ENCODE peak calls at places on chromosome 7, in five cellular contexts. Y is GM12865, K is esophagus squamous epithelium, F is psoas muscle, D is left ventricle myocardium inferior. C is an unnamed sample.

GRCh38 chr7:1555813-1556540 is at the start of gene TMEM184A:
- DNase-seq in Y (peak; percentile 51), K (no peak), F (peak; percentile 86), D (no peak), C (no peak)

GRCh38 chr7:133139350-133139749 is 57.5 kb upstream of the CHCHD3 start:
- DNase-seq in Y (peak; percentile 2), K (no peak), F (no peak), D (no peak), C (peak; percentile 78)

GRCh38 chr7:2943851-2944601 is 99.6 kb downstream of the CARD11 start:
- DNase-seq in Y (no peak), K (no peak), F (no peak), D (no peak), C (no peak)

GRCh38 chr7:141463986-141464385 is 87.2 kb upstream of the AGK start:
- DNase-seq in Y (no peak), K (no peak), F (no peak), D (no peak), C (no peak)

GRCh38 chr7:29297194-29297890 is 102.8 kb downstream of the CHN2 start:
- DNase-seq in Y (peak; percentile 28), K (no peak), F (no peak), D (no peak), C (no peak)

GRCh38 chr7:44565097-44565794 is 8.5 kb downstream of the DDX56 start:
- DNase-seq in Y (peak; percentile 62), K (no peak), F (peak; percentile 87), D (peak; percentile 67), C (peak; percentile 73)

GRCh38 chr7:150631866-150632864 is at the start of gene GIMAP6:
- DNase-seq in Y (peak; percentile 85), K (no peak), F (no peak), D (no peak), C (no peak)

GRCh38 chr7:2159176-2159520 is 73.6 kb downstream of the MAD1L1 start:
- DNase-seq in Y (no peak), K (no peak), F (peak; percentile 26), D (no peak), C (no peak)

GRCh38 chr7:43902542-43903054 is 3.8 kb downstream of the URGCP start:
- DNase-seq in Y (no peak), K (no peak), F (no peak), D (no peak), C (no peak)

GRCh38 chr7:106618480-106618879 is 42.5 kb downstream of the CCDC71L start:
- DNase-seq in Y (no peak), K (no peak), F (no peak), D (no peak), C (peak; percentile 90)

GRCh38 chr7:116197355-116197754 is 13.0 kb upstream of the TES start:
- DNase-seq in Y (no peak), K (no peak), F (no peak), D (no peak), C (peak; percentile 50)

GRCh38 chr7:7639847-7640220 is 718 bp upstream of the UMAD1 start:
- DNase-seq in Y (peak; percentile 66), K (no peak), F (no peak), D (no peak), C (peak; percentile 29)

GRCh38 chr7:24419070-24419469 is 135.1 kb downstream of the NPY start:
- DNase-seq in Y (peak; percentile 22), K (no peak), F (no peak), D (no peak), C (peak; percentile 9)

GRCh38 chr7:29835718-29836117 is 29.4 kb downstream of the WIPF3 start:
- DNase-seq in Y (no peak), K (no peak), F (peak; percentile 56), D (no peak), C (no peak)

GRCh38 chr7:101333912-101334311 is 12.3 kb upstream of the IFT22 start:
- DNase-seq in Y (no peak), K (no peak), F (no peak), D (no peak), C (no peak)

GRCh38 chr7:149886018-149886416 is 12.2 kb downstream of the ATP6V0E2 start:
- DNase-seq in Y (no peak), K (no peak), F (no peak), D (no peak), C (no peak)

GRCh38 chr7:155644971-155645509 is 579 bp downstream of the RBM33 start:
- DNase-seq in Y (peak; percentile 72), K (no peak), F (peak; percentile 64), D (peak; percentile 21), C (peak; percentile 38)

GRCh38 chr7:91759205-91759863 is 121.2 kb downstream of the MTERF1 start:
- DNase-seq in Y (peak; percentile 2), K (no peak), F (no peak), D (no peak), C (peak; percentile 64)

GRCh38 chr7:105429746-105430612 is 41.3 kb upstream of the SRPK2 start:
- DNase-seq in Y (peak; percentile 75), K (no peak), F (no peak), D (no peak), C (peak; percentile 73)

GRCh38 chr7:98091061-98091460 is 15.6 kb upstream of the LMTK2 start:
- DNase-seq in Y (no peak), K (no peak), F (no peak), D (no peak), C (no peak)

GRCh38 chr7:146960747-146961416 is 844.3 kb downstream of the CNTNAP2 start:
- DNase-seq in Y (no peak), K (no peak), F (no peak), D (no peak), C (no peak)

GRCh38 chr7:25564980-25565379 is 336.7 kb upstream of the NPVF start:
- DNase-seq in Y (no peak), K (no peak), F (no peak), D (no peak), C (peak; percentile 11)

GRCh38 chr7:25567430-25567829 is 339.1 kb upstream of the NPVF start:
- DNase-seq in Y (no peak), K (no peak), F (no peak), D (no peak), C (no peak)

GRCh38 chr7:25569765-25570164 is 341.5 kb upstream of the NPVF start:
- DNase-seq in Y (peak; percentile 9), K (no peak), F (no peak), D (no peak), C (no peak)

DNA sequence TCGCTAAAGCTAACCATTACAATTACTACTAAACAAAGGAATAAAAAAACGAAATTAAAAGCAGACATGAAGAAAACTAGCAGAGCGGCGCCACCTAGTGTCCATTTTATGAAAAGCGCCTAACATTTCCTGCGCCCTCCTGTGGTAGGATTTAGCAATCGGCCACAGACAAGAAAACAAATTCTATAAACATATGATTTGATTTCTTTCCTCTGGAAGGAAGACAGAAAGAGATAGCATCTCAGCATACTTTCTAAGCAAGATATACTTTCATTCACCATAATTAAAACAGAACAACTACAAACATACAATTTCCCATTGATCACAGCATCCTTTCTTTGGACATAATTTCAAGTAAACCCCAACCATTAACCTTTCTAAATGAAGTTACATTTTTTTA is 337.7 kb upstream of the NPVF start:
- DNase-seq in Y (peak; percentile 76), K (no peak), F (peak; percentile 64), D (no peak), C (peak; percentile 88)
- TF ChIP-seq CTCF in Y (peak; percentile 100), K (peak; percentile 98), F (peak; percentile 100), D (peak; percentile 100), C (peak; percentile 100)

GRCh38 chr7:36475371-36475770 is 85.7 kb downstream of the ANLN start:
- DNase-seq in Y (peak; percentile 9), K (no peak), F (no peak), D (no peak), C (no peak)
- TF ChIP-seq CTCF in Y (no peak), K (no peak), F (no peak), D (no peak), C (no peak)

DNA sequence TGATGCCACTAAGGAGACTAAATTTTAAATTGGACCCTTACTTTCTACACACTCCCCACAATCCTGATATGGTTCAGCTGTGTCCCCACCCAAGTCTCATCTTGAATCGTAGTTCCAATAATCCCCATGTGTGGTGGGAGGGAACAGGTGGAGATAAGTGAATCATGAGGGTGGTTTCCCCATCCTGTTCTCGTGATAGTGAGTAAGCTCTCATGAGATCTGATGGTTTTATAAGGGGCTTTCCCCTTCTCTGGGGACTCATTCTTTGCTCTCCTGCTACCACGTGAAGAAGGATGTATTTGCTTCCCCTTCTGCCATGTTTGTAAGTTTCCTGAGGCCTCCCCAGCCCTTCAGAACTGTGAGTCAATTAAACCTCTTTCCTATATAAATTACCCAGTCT is 18.4 kb upstream of the BET1 start:
- DNase-seq in Y (peak; percentile 30), K (no peak), F (no peak), D (no peak), C (peak; percentile 41)
- TF ChIP-seq CTCF in Y (no peak), K (no peak), F (no peak), D (no peak), C (no peak)

GRCh38 chr7:128035712-128036111 is 4.5 kb upstream of the LRRC4 start:
- DNase-seq in Y (no peak), K (no peak), F (no peak), D (no peak), C (peak; percentile 58)
- TF ChIP-seq CTCF in Y (peak; percentile 24), K (no peak), F (peak; percentile 11), D (peak; percentile 42), C (peak; percentile 78)

GRCh38 chr7:32561613-32562012 is 66.3 kb downstream of the AVL9 start:
- DNase-seq in Y (no peak), K (no peak), F (no peak), D (no peak), C (no peak)
- TF ChIP-seq CTCF in Y (no peak), K (no peak), F (no peak), D (no peak), C (no peak)

GRCh38 chr7:28136885-28137284 is 43.7 kb downstream of the JAZF1 start:
- DNase-seq in Y (no peak), K (no peak), F (no peak), D (no peak), C (no peak)

GRCh38 chr7:28140964-28141363 is 39.6 kb downstream of the JAZF1 start:
- DNase-seq in Y (no peak), K (no peak), F (no peak), D (no peak), C (peak; percentile 70)

GRCh38 chr7:28136420-28136819 is 44.2 kb downstream of the JAZF1 start:
- DNase-seq in Y (no peak), K (no peak), F (no peak), D (no peak), C (no peak)

GRCh38 chr7:28137471-28137870 is 43.1 kb downstream of the JAZF1 start:
- DNase-seq in Y (no peak), K (no peak), F (no peak), D (no peak), C (no peak)

DNA sequence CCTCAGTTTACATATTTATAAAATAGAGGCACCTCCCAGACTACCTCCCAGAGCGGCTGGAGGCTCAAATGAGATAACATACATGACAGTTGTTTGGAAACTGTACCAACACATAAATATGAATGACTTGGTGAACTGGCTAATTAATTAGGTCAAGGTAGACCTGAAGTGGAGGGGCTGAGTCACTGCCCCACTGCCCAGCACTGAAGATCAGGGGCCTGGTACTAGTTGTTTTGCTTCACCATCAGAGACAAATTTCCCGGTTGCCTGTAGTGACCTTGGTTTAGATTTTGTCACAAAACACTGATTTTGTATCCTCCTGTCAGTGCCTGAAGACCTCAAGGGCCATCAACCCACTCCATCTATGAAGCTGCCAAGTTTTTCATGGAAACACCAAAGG is 41.8 kb downstream of the JAZF1 start:
- DNase-seq in Y (no peak), K (no peak), F (no peak), D (no peak), C (no peak)
- TF ChIP-seq CTCF in Y (no peak), K (no peak), F (no peak), D (no peak), C (no peak)